ENCODE peak calls at places on chromosome 10, in four cellular contexts. T is HepG2, A is H1, S is GM12878. U is an unnamed sample.

GRCh38 chr10:112614072-112614471 is 167.1 kb downstream of the VTI1A start:
- DNase-seq in S (no peak), A (no peak), T (no peak), U (no peak)

GRCh38 chr10:24762966-24763623 is 39.4 kb upstream of the ARHGAP21 start:
- DNase-seq in S (no peak), A (peak), T (peak), U (peak)

GRCh38 chr10:33801705-33802104 is 467.2 kb upstream of the NRP1 start:
- DNase-seq in T (peak), A (no peak), S (no peak), U (no peak)

GRCh38 chr10:103504181-103504783 is 10.8 kb downstream of the NEURL1 start:
- DNase-seq in T (peak), A (no peak), S (peak), U (no peak)

GRCh38 chr10:58115218-58116050 is 152.3 kb downstream of the IPMK start:
- DNase-seq in S (no peak), A (no peak), T (peak), U (no peak)

GRCh38 chr10:49382826-49383225 is 13.1 kb downstream of the DRGX start:
- DNase-seq in T (no peak), A (no peak), S (no peak), U (no peak)

GRCh38 chr10:125348536-125348935 is 188.2 kb upstream of the CTBP2 start:
- DNase-seq in S (no peak), A (no peak), T (no peak), U (no peak)

GRCh38 chr10:49484501-49485230 is 54.3 kb downstream of the ERCC6 start:
- DNase-seq in S (no peak), A (no peak), T (no peak), U (no peak)

GRCh38 chr10:90930070-90930837 is 9.4 kb upstream of the ANKRD1 start:
- DNase-seq in S (no peak), T (peak), A (no peak), U (peak)

GRCh38 chr10:31318382-31318853 is 598 bp upstream of the ZEB1 start:
- DNase-seq in A (no peak), T (peak), S (peak), U (no peak)

GRCh38 chr10:47440207-47440606 is 43.7 kb downstream of the ANXA8 start:
- DNase-seq in S (no peak), T (no peak), A (no peak), U (no peak)

GRCh38 chr10:47435081-47435480 is 48.8 kb downstream of the ANXA8 start:
- DNase-seq in T (no peak), A (no peak), S (no peak), U (no peak)

GRCh38 chr10:47441973-47442750 is 41.8 kb downstream of the ANXA8 start:
- DNase-seq in S (no peak), T (no peak), A (no peak), U (no peak)

GRCh38 chr10:47443145-47443544 is 40.8 kb downstream of the ANXA8 start:
- DNase-seq in T (no peak), A (no peak), S (no peak), U (no peak)

DNA sequence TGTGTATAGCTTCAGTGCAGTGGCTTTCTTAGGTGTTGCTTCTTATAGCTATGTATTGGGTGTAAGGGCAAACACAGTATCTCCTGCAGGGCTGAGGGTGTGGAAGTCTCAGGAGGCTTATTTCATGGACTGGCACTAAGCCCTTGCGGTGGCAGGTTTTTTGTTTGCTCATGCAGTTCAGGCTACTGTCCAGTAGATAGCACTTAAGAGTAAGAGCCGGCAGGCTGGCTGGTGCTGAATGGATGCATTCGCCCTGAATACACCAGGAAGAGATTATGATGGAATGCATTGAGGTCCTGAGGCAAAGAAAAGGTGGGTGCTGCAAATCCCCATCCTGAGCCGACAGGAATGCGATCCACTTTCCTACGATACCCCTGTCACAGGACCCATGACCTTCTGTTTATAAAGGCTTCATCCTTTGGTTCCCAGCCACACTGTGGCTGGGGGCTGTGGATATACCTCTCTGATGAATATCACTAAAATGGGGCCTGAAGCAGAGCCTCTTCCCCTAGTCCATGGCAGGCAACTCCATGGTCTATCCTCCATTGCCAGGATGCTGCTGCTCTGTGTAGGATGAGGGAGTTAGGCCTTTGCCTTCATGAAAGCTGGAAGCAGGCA is 44.9 kb downstream of the ANXA8 start:
- DNase-seq in A (no peak), T (peak), S (no peak), U (peak)
- TF ChIP-seq SUZ12 in A (no peak), T (no peak), S (no peak), U (no peak)

GRCh38 chr10:1423676-1424253 is 313.6 kb downstream of the ADARB2 start:
- DNase-seq in A (no peak), S (no peak), T (no peak), U (no peak)
- H3K4me3 ChIP-seq in A (no peak), S (no peak), T (no peak), U (no peak)

GRCh38 chr10:121696854-121697253 is 98.6 kb upstream of the FGFR2 start:
- DNase-seq in T (peak), S (no peak), A (peak), U (no peak)
- TF ChIP-seq ZNF274 in T (no peak), S (no peak), A (no peak), U (no peak)

GRCh38 chr10:5488272-5489161 is 10.9 kb downstream of the CALML5 start:
- DNase-seq in A (no peak), T (no peak), S (no peak), U (no peak)
- TF ChIP-seq SUZ12 in A (no peak), T (no peak), S (no peak), U (no peak)